ENCODE peak calls at places on chromosome 7, in eight cellular contexts. One of them, this sample, is unnamed.
A peak's percentile ranks its signal among the peaks of the same experiment; 100 is the strongest.

GRCh38 chr7:44965937-44966730 is 12.7 kb downstream of the MYO1G start:
- DNase-seq in fibroblast of lung: no peak
- DNase-seq in stimulated activated CD8-positive, alpha-beta memory T cell treated with anti-CD3 and anti-CD28 coated beads, Interleukin-15, amount 100 ng/mL, for 4 hours: no peak
- DNase-seq in astrocyte of the spinal cord: no peak
- DNase-seq in NCI-H446 treated with DMSO at 0.1 percent for 48 hours: no peak
- DNase-seq in GM23248: no peak
- DNase-seq in effector memory CD8-positive, alpha-beta T cell: no peak
- DNase-seq in Caco-2: peak; percentile 38
- DNase-seq in this sample: no peak

GRCh38 chr7:64045301-64046040 is at the start of gene ZNF727:
- DNase-seq in fibroblast of lung: no peak
- DNase-seq in stimulated activated CD8-positive, alpha-beta memory T cell treated with anti-CD3 and anti-CD28 coated beads, Interleukin-15, amount 100 ng/mL, for 4 hours: peak; percentile 14
- DNase-seq in astrocyte of the spinal cord: no peak
- DNase-seq in NCI-H446 treated with DMSO at 0.1 percent for 48 hours: no peak
- DNase-seq in GM23248: no peak
- DNase-seq in effector memory CD8-positive, alpha-beta T cell: no peak
- DNase-seq in Caco-2: no peak
- DNase-seq in this sample: no peak

GRCh38 chr7:73715648-73716317 is 3.7 kb downstream of the STX1A start:
- DNase-seq in fibroblast of lung: peak; percentile 96
- DNase-seq in stimulated activated CD8-positive, alpha-beta memory T cell treated with anti-CD3 and anti-CD28 coated beads, Interleukin-15, amount 100 ng/mL, for 4 hours: no peak
- DNase-seq in astrocyte of the spinal cord: peak; percentile 95
- DNase-seq in NCI-H446 treated with DMSO at 0.1 percent for 48 hours: peak; percentile 26
- DNase-seq in GM23248: peak; percentile 99
- DNase-seq in effector memory CD8-positive, alpha-beta T cell: no peak
- DNase-seq in Caco-2: peak; percentile 98
- DNase-seq in this sample: peak; percentile 90

GRCh38 chr7:1372671-1373379 is 86.4 kb downstream of the MICALL2 start:
- DNase-seq in fibroblast of lung: no peak
- DNase-seq in stimulated activated CD8-positive, alpha-beta memory T cell treated with anti-CD3 and anti-CD28 coated beads, Interleukin-15, amount 100 ng/mL, for 4 hours: no peak
- DNase-seq in astrocyte of the spinal cord: no peak
- DNase-seq in NCI-H446 treated with DMSO at 0.1 percent for 48 hours: no peak
- DNase-seq in GM23248: no peak
- DNase-seq in effector memory CD8-positive, alpha-beta T cell: no peak
- DNase-seq in Caco-2: no peak
- DNase-seq in this sample: peak; percentile 15

GRCh38 chr7:87474533-87475358 is 734 bp downstream of the ABCB4 start:
- DNase-seq in fibroblast of lung: no peak
- DNase-seq in stimulated activated CD8-positive, alpha-beta memory T cell treated with anti-CD3 and anti-CD28 coated beads, Interleukin-15, amount 100 ng/mL, for 4 hours: no peak
- DNase-seq in astrocyte of the spinal cord: peak; percentile 50
- DNase-seq in NCI-H446 treated with DMSO at 0.1 percent for 48 hours: no peak
- DNase-seq in GM23248: peak; percentile 84
- DNase-seq in effector memory CD8-positive, alpha-beta T cell: no peak
- DNase-seq in Caco-2: no peak
- DNase-seq in this sample: no peak

GRCh38 chr7:54992876-54993490 is 25.8 kb upstream of the EGFR start:
- DNase-seq in fibroblast of lung: peak; percentile 47
- DNase-seq in stimulated activated CD8-positive, alpha-beta memory T cell treated with anti-CD3 and anti-CD28 coated beads, Interleukin-15, amount 100 ng/mL, for 4 hours: no peak
- DNase-seq in astrocyte of the spinal cord: no peak
- DNase-seq in NCI-H446 treated with DMSO at 0.1 percent for 48 hours: no peak
- DNase-seq in GM23248: peak; percentile 11
- DNase-seq in effector memory CD8-positive, alpha-beta T cell: no peak
- DNase-seq in Caco-2: no peak
- DNase-seq in this sample: no peak

GRCh38 chr7:158285383-158285770 is 302.2 kb downstream of the PTPRN2 start:
- DNase-seq in fibroblast of lung: no peak
- DNase-seq in stimulated activated CD8-positive, alpha-beta memory T cell treated with anti-CD3 and anti-CD28 coated beads, Interleukin-15, amount 100 ng/mL, for 4 hours: no peak
- DNase-seq in astrocyte of the spinal cord: no peak
- DNase-seq in NCI-H446 treated with DMSO at 0.1 percent for 48 hours: no peak
- DNase-seq in GM23248: no peak
- DNase-seq in effector memory CD8-positive, alpha-beta T cell: no peak
- DNase-seq in Caco-2: no peak
- DNase-seq in this sample: no peak

GRCh38 chr7:94511763-94512162 is 2.2 kb downstream of the CASD1 start:
- DNase-seq in fibroblast of lung: peak; percentile 2
- DNase-seq in stimulated activated CD8-positive, alpha-beta memory T cell treated with anti-CD3 and anti-CD28 coated beads, Interleukin-15, amount 100 ng/mL, for 4 hours: no peak
- DNase-seq in astrocyte of the spinal cord: no peak
- DNase-seq in NCI-H446 treated with DMSO at 0.1 percent for 48 hours: peak; percentile 27
- DNase-seq in GM23248: no peak
- DNase-seq in effector memory CD8-positive, alpha-beta T cell: no peak
- DNase-seq in Caco-2: no peak
- DNase-seq in this sample: no peak

GRCh38 chr7:77657427-77658331 is 38.6 kb upstream of the RSBN1L start:
- DNase-seq in fibroblast of lung: peak; percentile 61
- DNase-seq in stimulated activated CD8-positive, alpha-beta memory T cell treated with anti-CD3 and anti-CD28 coated beads, Interleukin-15, amount 100 ng/mL, for 4 hours: no peak
- DNase-seq in astrocyte of the spinal cord: peak; percentile 56
- DNase-seq in NCI-H446 treated with DMSO at 0.1 percent for 48 hours: peak; percentile 10
- DNase-seq in GM23248: peak; percentile 62
- DNase-seq in effector memory CD8-positive, alpha-beta T cell: peak; percentile 4
- DNase-seq in Caco-2: no peak
- DNase-seq in this sample: peak; percentile 53

GRCh38 chr7:112207106-112207592 is 654 bp downstream of the ZNF277 start:
- DNase-seq in fibroblast of lung: no peak
- DNase-seq in stimulated activated CD8-positive, alpha-beta memory T cell treated with anti-CD3 and anti-CD28 coated beads, Interleukin-15, amount 100 ng/mL, for 4 hours: no peak
- DNase-seq in astrocyte of the spinal cord: no peak
- DNase-seq in NCI-H446 treated with DMSO at 0.1 percent for 48 hours: no peak
- DNase-seq in GM23248: no peak
- DNase-seq in effector memory CD8-positive, alpha-beta T cell: no peak
- DNase-seq in Caco-2: no peak
- DNase-seq in this sample: no peak

This sample was measured in HepG2.